ENCODE peak calls at places on chromosomes 2 and 18, in six cellular contexts. Y is esophagus muscularis mucosa, D is right cardiac atrium, Z is MM.1S, J is pancreas, U is adrenal gland. X is an unnamed sample.

GRCh38 chr18:57666818-57667497 is 45.3 kb upstream of the NARS1 start:
- DNase-seq in Y (no peak), U (no peak), D (no peak), Z (no peak), J (no peak), X (peak; percentile 36)

GRCh38 chr18:79708412-79708811 is 28.8 kb downstream of the CTDP1 start:
- DNase-seq in Y (no peak), Z (no peak), U (no peak), J (no peak), D (no peak), X (no peak)

GRCh38 chr2:17636989-17637906 is 96.8 kb downstream of the VSNL1 start:
- DNase-seq in Y (no peak), Z (no peak), U (no peak), D (no peak), J (no peak), X (no peak)

GRCh38 chr18:76687271-76688006 is 134.9 kb upstream of the ZNF236 start:
- DNase-seq in J (no peak), Z (no peak), D (no peak), U (peak; percentile 27), Y (no peak), X (no peak)

GRCh38 chr2:186589733-186590537 is at the start of gene ITGAV:
- DNase-seq in U (peak; percentile 95), D (peak; percentile 95), Z (peak; percentile 92), J (peak; percentile 93), Y (peak; percentile 98), X (peak; percentile 83)

GRCh38 chr2:61670591-61671503 is 132.7 kb upstream of the XPO1 start:
- DNase-seq in D (peak; percentile 68), Z (peak; percentile 88), J (peak; percentile 38), U (peak; percentile 70), Y (peak; percentile 70), X (no peak)

GRCh38 chr18:13540783-13541182 is 185.6 kb downstream of the FAM210A start:
- DNase-seq in Y (no peak), Z (no peak), D (no peak), J (no peak), U (no peak), X (no peak)

GRCh38 chr2:104332733-104333132 is 521.2 kb upstream of the POU3F3 start:
- DNase-seq in Y (no peak), Z (no peak), J (no peak), D (no peak), U (no peak), X (no peak)

GRCh38 chr18:23401400-23402347 is 51.4 kb upstream of the RIOK3 start:
- DNase-seq in U (peak; percentile 19), Z (no peak), J (peak; percentile 18), Y (no peak), D (no peak), X (no peak)

GRCh38 chr2:132593171-132593570 is 76.8 kb downstream of the LYPD1 start:
- DNase-seq in Z (no peak), U (no peak), Y (peak; percentile 82), J (no peak), D (no peak), X (no peak)

GRCh38 chr2:30664761-30665358 is 142.4 kb downstream of the CAPN13 start:
- DNase-seq in U (no peak), J (no peak), Y (peak; percentile 84), Z (no peak), D (no peak), X (no peak)
- H3K4me3 ChIP-seq in U (no peak overlapping the region), J (no peak overlapping the region), Y (no peak overlapping the region), Z (no peak overlapping the region), D (no peak overlapping the region), X (no peak overlapping the region)

DNA sequence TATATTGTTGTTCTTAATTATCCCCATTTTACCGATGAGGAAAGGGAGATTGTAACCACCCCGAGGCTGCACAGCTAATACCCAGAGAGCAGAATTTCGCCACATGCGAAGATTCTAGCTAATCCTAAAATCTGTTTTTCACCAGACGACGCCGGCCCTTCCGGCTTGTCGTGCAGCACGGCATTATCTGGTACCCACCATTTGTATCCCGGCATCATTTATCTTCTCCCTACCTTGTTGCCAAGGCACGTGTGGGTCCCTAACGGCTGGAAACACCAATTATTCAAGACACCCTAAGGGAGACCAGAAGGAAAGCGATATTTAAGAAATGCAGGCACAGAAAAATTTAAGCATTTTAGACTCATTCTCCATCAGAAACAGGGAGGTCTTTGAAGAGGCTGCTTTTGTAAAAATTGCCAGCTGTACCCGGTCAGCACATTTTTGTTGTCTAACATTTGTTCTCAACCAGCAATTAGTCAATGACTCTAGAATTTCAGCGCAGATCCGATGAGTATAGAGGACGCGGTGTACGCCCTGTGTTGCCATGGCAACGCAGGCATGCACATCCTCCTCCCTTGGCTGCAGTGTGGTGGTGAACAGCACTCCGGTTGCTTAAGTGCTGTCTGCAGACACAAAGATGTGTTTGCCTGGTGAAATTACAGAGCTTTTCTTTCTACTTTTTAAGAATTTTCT is 111.6 kb downstream of the AGAP1 start:
- DNase-seq in U (peak; percentile 44), D (peak; percentile 91), J (peak; percentile 36), Z (no peak), Y (peak; percentile 95), X (peak; percentile 73)
- H3K27ac ChIP-seq in U (peak overlapping the region; percentile 11), D (peak overlapping the region; percentile 66), J (no peak overlapping the region), Z (no peak overlapping the region), Y (peak overlapping the region; percentile 71), X (peak overlapping the region; percentile 55)

GRCh38 chr2:218882866-218883366 is 2.3 kb downstream of the WNT10A start:
- DNase-seq in Y (no peak), Z (no peak), J (no peak), U (no peak), D (no peak), X (no peak)

GRCh38 chr2:218881744-218882462 is 1.3 kb downstream of the WNT10A start:
- DNase-seq in Z (no peak), U (no peak), Y (no peak), D (no peak), J (no peak), X (no peak)

GRCh38 chr2:218883491-218884490 is 3.1 kb downstream of the WNT10A start:
- DNase-seq in J (no peak), D (no peak), Y (no peak), Z (peak; percentile 75), U (no peak), X (no peak)

GRCh38 chr2:218880749-218881594 is at the start of gene WNT10A:
- DNase-seq in U (no peak), J (no peak), Z (peak; percentile 44), Y (no peak), D (no peak), X (no peak)

DNA sequence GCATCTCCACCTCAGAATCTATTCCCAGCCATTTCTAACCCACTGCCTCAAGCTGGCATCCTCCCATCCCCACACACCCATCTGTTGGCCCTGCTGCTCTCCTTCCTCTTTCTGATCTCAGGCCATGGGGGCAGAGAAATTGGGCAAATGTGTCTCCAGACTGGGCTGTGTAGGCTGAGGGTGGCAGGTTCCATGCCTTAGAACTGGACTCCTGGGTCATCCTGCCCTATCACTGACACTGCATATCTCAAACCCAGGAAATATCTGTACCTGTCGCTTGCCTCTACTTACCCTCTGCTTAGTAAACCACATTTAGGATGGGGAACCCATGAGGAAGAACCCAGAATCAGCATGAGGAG is 1.8 kb downstream of the WNT10A start:
- DNase-seq in Z (no peak), Y (no peak), J (no peak), U (no peak), D (no peak), X (no peak)
- H3K27me3 ChIP-seq in Z (no peaks in the 10 kb centered on the region), Y (peaks cover 44% of the 10 kb centered on the region), J (peaks cover 4% of the 10 kb centered on the region), U (peaks cover 46% of the 10 kb centered on the region), D (no peaks in the 10 kb centered on the region), X (no peaks in the 10 kb centered on the region)

DNA sequence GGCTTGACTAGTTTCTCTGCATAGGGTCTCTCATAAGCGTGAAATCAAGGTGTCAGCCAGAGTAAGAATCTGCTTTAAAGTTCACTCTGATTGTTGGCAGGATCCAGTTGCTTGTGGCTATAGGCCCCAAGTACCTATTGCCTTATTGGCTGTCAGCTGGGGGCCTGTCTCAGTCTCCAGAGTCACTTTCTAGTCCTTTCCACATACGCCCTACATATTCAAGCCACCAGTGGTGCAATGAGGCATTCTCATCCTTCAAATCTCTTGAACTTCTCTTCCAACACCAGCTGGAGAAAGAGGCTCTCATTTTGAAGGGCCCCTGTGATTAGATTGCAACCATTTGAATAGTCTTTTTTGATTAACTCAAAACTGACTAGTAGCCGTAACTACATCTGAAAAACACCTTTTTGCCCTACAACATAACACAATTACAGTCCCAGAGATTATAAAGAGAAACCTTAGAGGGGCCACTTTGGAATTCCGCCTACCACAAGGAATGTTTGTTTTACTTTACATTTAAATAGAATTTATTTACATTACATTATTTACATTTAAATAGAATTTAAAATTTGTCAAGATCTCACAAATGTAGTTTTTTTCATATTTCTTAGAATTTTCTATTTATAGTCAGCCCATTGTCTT is 520.1 kb downstream of the DSC3 start:
- DNase-seq in Y (no peak), Z (no peak), J (no peak), D (no peak), U (no peak), X (no peak)
- H3K4me3 ChIP-seq in Y (no peak overlapping the region), Z (no peak overlapping the region), J (no peak overlapping the region), D (no peak overlapping the region), U (no peak overlapping the region), X (no peak overlapping the region)

DNA sequence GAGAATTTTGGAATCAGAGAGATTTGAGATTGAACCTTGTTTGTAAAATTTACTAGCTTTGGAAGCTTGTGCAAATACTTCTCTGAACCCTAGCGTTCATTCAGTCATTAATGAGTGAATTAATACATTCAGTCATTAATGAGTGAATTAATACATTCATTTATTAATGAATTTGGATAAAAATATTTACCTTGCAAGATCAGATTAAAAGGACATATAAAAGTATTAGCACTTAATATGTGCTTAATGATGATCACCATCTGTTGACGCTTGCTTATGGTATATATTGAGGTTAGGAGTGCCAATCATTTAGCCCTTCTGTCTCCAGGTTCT is 26.9 kb downstream of the EML4 start:
- DNase-seq in Y (no peak), Z (no peak), J (no peak), U (no peak), D (no peak), X (no peak)
- H3K27ac ChIP-seq in Y (no peak overlapping the region), Z (no peak overlapping the region), J (peak overlapping the region; percentile 80), U (peak overlapping the region; percentile 50), D (no peak overlapping the region), X (no peak overlapping the region)

GRCh38 chr2:223069465-223069864 is 17.5 kb downstream of the KCNE4 start:
- DNase-seq in U (no peak), Z (no peak), Y (no peak), J (no peak), D (no peak), X (no peak)
- H3K27me3 ChIP-seq in U (no peaks in the 10 kb centered on the region), Z (no peaks in the 10 kb centered on the region), Y (no peaks in the 10 kb centered on the region), J (no peaks in the 10 kb centered on the region), D (no peaks in the 10 kb centered on the region), X (no peaks in the 10 kb centered on the region)

X was measured in tibial nerve.